ENCODE peak calls at places on chromosomes 12 and 14, in seven cellular contexts. Z is stromal cell of bone marrow, V is mesothelial cell of epicardium, A is midbrain, D is fibroblast of pulmonary artery, L is B cell, B is amniotic stem cell. K is an unnamed sample.

GRCh38 chr14:101228949-101229541 is 325.5 kb upstream of the RTL1 start:
- DNase-seq in B (no peak), L (peak), A (no peak), Z (no peak), D (no peak), V (no peak), K (no peak)

GRCh38 chr12:10310926-10311705 is 3.4 kb downstream of the KLRD1 start:
- DNase-seq in B (no peak), V (no peak), A (no peak), L (no peak), D (peak), Z (peak), K (no peak)

GRCh38 chr12:128763395-128763794 is 60.4 kb downstream of the SLC15A4 start:
- DNase-seq in L (no peak), D (no peak), B (no peak), A (no peak), V (no peak), Z (no peak), K (no peak)

GRCh38 chr14:60736494-60736893 is 1.9 kb downstream of the MNAT1 start:
- DNase-seq in L (no peak), D (peak), Z (peak), V (no peak), A (peak), B (peak), K (no peak)

GRCh38 chr14:52391866-52392600 is 77.9 kb downstream of the PTGER2 start:
- DNase-seq in V (no peak), L (no peak), B (no peak), A (no peak), Z (peak), D (peak), K (no peak)

GRCh38 chr12:61513972-61514371 is 746.2 kb upstream of the USP15 start:
- DNase-seq in V (no peak), L (no peak), Z (no peak), B (no peak), D (no peak), A (no peak), K (no peak)

GRCh38 chr14:56137842-56138241 is 19.6 kb downstream of the PELI2 start:
- DNase-seq in B (no peak), Z (no peak), D (no peak), L (no peak), A (no peak), V (no peak), K (no peak)

GRCh38 chr12:32860182-32860581 is 36.4 kb downstream of the PKP2 start:
- DNase-seq in B (no peak), V (no peak), A (no peak), D (peak), Z (no peak), L (no peak), K (no peak)

GRCh38 chr14:56666716-56667115 is 87.1 kb downstream of the TMEM260 start:
- DNase-seq in A (no peak), D (peak), L (no peak), Z (no peak), B (no peak), V (no peak), K (no peak)

GRCh38 chr12:11729439-11730150 is 80.1 kb downstream of the ETV6 start:
- DNase-seq in Z (no peak), B (no peak), D (no peak), A (no peak), V (no peak), L (peak), K (no peak)

GRCh38 chr12:40229690-40230651 is 5.2 kb downstream of the LRRK2 start:
- DNase-seq in V (no peak), A (no peak), L (no peak), Z (no peak), B (no peak), D (no peak), K (no peak)

GRCh38 chr12:120257041-120257821 is 8.3 kb downstream of the PXN start:
- DNase-seq in L (no peak), A (peak), B (peak), D (peak), V (no peak), Z (peak), K (no peak)

K was measured in upper lobe of left lung.